ENCODE peak calls at places on chromosome 18, in seven cellular contexts. W, C, A, Q, R, P and O are unnamed samples.

GRCh38 chr18:9792565-9793226 is 84.6 kb downstream of the RAB31 start:
- DNase-seq in W (no peak), A (peak), P (peak), C (no peak), Q (no peak), R (peak), O (peak)

GRCh38 chr18:10166164-10166807 is 252.5 kb downstream of the VAPA start:
- DNase-seq in A (no peak), C (no peak), W (no peak), R (no peak), P (no peak), Q (no peak), O (no peak)

GRCh38 chr18:70411886-70412443 is 123.1 kb downstream of the SOCS6 start:
- DNase-seq in C (no peak), R (no peak), Q (no peak), P (no peak), W (peak), A (peak), O (no peak)

GRCh38 chr18:11909597-11910026 is 1.5 kb upstream of the MPPE1 start:
- DNase-seq in Q (peak), W (peak), P (no peak), A (peak), C (no peak), R (no peak), O (no peak)

GRCh38 chr18:24726727-24727539 is 266.5 kb downstream of the HRH4 start:
- DNase-seq in P (peak), R (peak), W (peak), Q (peak), A (peak), C (peak), O (peak)

GRCh38 chr18:74632088-74632679 is 34.5 kb downstream of the ZNF407 start:
- DNase-seq in A (no peak), Q (no peak), R (no peak), C (no peak), P (no peak), W (no peak), O (no peak)

GRCh38 chr18:50866765-50867164 is 12.2 kb upstream of the ME2 start:
- DNase-seq in A (peak), W (no peak), R (no peak), C (no peak), P (peak), Q (no peak), O (peak)

GRCh38 chr18:77067315-77068061 is 65.1 kb downstream of the MBP start:
- DNase-seq in P (no peak), C (peak), Q (peak), W (peak), A (peak), R (peak), O (peak)

GRCh38 chr18:24763765-24764548 is 303.5 kb downstream of the HRH4 start:
- DNase-seq in C (no peak), Q (peak), R (no peak), P (no peak), W (peak), A (peak), O (no peak)

GRCh38 chr18:46675112-46675511 is 18.1 kb upstream of the LOXHD1 start:
- DNase-seq in C (no peak), P (no peak), W (peak), A (no peak), R (no peak), Q (no peak), O (no peak)

GRCh38 chr18:45521777-45522176 is 93.5 kb upstream of the SLC14A2 start:
- DNase-seq in P (no peak), W (no peak), A (no peak), R (no peak), Q (peak), C (no peak), O (no peak)

GRCh38 chr18:57353137-57353939 is 981 bp downstream of the ST8SIA3 start:
- DNase-seq in A (no peak), R (no peak), P (no peak), C (no peak), W (no peak), Q (no peak), O (no peak)

GRCh38 chr18:28657836-28658410 is 481.0 kb upstream of the CDH2 start:
- DNase-seq in C (no peak), Q (peak), W (peak), P (no peak), A (peak), R (no peak), O (no peak)

GRCh38 chr18:76380791-76381405 is 114.1 kb downstream of the ZNF516 start:
- DNase-seq in P (peak), Q (no peak), A (no peak), C (peak), W (peak), R (peak), O (peak)

DNA sequence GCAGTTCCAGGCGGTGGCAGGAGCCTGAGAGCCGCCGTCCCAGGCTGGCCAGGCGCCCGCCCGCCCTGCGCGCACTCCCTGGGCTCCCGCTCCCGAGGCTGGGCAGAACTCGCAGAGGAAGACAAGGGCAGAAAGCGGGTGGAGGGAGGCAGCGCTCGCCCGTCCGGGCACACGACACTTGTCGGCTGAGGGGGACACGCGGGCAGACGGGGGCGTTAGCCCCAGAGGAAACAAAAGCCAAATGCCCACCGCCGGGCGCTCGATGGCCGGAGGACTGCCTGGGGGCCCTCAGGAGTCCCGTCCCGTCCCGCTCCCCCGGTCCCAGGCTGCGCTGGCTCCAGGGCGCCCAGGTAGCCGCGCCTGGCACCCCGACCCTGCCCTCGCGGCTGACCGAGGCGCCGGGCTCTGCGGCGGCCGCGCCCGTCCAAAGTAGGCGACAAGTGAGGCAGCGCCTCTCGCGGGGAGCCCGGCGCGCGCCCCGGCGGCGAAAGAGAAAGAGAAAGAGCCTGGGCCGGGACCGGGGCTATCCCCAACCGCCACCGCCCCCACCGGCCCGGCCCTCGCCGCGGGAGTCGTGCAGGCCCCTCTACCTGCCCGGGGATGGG is 491 bp downstream of the L3MBTL4 start:
- DNase-seq in A (peak), W (peak), C (no peak), R (no peak), P (no peak), Q (peak), O (no peak)
- H3K27ac ChIP-seq in A (no peak), W (no peak), C (no peak), R (no peak), P (no peak), Q (no peak), O (no peak)

DNA sequence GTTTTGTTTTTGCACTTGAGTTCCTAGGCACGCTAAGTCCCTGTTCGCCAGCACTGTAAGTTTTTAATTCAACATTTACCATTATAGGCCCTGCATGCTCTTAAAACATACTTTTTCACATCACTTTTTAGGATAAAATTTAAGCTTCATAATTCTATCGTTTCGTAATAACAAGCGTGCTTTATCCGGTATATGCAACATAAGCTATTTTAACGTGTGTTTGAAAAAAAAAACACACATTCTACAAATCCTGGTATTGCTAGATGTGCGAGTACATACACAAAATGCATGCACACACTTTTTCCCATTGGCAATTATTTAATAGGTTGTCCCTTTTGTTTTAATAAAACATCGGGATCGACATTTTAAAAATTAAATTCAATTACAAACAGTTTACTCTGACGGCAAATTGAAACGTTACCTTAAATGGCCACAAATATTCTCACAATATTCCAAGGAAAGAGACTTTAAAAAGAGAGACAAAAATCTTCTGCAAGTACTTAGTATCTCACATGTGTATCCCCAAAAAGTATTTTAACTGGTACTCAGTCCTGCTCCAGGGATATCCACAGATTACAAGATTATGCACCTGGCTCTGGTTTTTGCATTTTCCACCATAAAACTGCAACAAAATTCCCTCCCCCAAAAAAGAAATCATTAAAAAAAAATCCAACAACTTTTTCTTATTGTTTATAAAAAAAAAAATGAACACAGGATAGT is 1.0 kb upstream of the TCF4 start:
- DNase-seq in Q (peak), A (peak), C (no peak), R (no peak), P (peak), W (peak), O (no peak)
- H2AFZ ChIP-seq in Q (peak), A (peak), C (no peak), R (peak), P (peak), W (no peak), O (no peak)

GRCh38 chr18:36131692-36132483 is 2.2 kb downstream of the ELP2 start:
- DNase-seq in C (no peak), R (no peak), P (no peak), A (no peak), Q (no peak), W (no peak), O (no peak)
- H3K4me2 ChIP-seq in C (peak), R (peak), P (peak), A (peak), Q (peak), W (no peak), O (peak)

DNA sequence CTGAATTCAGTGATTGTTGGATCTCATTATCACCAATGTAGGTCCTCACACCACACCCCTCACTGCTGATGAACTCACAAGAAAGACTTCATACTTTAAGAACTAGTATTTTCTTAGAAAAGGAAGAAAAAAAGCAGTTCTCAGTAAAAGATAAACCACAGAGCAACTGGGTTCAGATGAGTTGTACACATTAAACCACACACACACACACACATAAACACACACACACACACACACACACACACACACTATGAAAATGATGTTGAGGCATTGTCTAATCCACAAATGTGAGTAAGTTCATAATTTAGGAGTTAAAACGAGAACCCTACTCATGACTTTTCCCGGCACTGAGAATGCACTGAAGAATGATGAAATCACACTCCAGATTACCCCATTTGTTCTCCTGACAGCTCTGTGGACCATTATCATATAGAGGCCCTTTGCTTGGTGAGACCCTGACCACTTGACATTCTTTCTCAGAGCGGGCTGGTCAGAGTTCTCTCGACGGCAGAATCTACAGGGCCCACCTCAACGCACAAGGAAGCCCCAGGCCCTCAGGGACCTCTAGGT is 106.2 kb downstream of the BCL2 start:
- DNase-seq in R (peak), W (peak), Q (no peak), A (no peak), P (no peak), C (no peak), O (no peak)
- H3K27ac ChIP-seq in R (peak), W (no peak), Q (no peak), A (no peak), P (no peak), C (no peak), O (peak)

GRCh38 chr18:48682768-48683167 is 143.9 kb downstream of the CTIF start:
- DNase-seq in Q (no peak), P (no peak), R (no peak), C (no peak), W (no peak), A (no peak), O (no peak)

GRCh38 chr18:48679236-48679635 is 140.4 kb downstream of the CTIF start:
- DNase-seq in P (no peak), W (no peak), C (no peak), Q (no peak), R (peak), A (no peak), O (no peak)

GRCh38 chr18:48683197-48683596 is 144.4 kb downstream of the CTIF start:
- DNase-seq in C (no peak), P (no peak), W (no peak), R (no peak), Q (no peak), A (no peak), O (no peak)

GRCh38 chr18:48680339-48680738 is 141.5 kb downstream of the CTIF start:
- DNase-seq in R (no peak), P (no peak), W (no peak), A (no peak), Q (no peak), C (no peak), O (no peak)

DNA sequence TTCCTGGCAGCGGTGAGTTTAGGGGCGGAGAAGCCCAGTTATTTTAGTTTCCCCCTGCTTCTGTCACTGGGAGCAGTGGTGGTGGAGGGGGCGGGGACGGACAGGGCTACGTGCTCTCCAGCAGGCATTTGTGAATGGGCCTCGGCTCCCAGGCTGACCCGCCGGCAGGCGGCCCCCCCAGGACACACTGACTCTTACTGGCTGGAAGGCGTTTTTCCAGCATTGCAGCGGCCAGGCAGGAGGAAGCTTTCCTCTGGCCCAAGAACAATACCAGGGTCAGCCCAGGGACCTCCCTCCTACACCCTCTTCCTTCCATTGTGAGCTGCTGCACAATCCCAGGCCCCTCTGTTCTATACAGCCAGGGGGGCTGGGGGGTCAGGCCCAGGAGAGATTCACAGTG is 142.0 kb downstream of the CTIF start:
- DNase-seq in P (no peak), R (no peak), W (no peak), C (no peak), Q (no peak), A (no peak), O (no peak)
- H2AFZ ChIP-seq in P (no peak), R (no peak), W (no peak), C (no peak), Q (no peak), A (no peak), O (no peak)

DNA sequence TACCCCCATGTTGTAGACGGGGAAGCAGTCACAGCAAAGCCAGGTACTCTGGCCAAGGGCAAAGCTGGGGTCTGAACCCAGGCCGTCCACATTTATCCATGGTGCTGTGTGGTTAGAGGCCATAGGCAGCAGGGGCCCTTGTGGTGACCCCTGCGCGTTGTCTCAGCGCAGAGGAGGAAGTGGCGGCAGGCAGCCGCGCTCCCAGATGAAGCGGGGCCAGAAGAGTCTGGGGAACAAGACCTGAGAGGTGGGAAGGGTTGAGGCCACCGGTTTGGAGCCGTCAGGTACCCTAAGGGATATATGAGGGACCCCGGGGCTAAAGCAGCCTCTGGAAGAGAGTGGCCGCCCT is 770 bp downstream of the ZNF396 start:
- DNase-seq in C (no peak), P (no peak), R (no peak), Q (no peak), A (no peak), W (peak), O (peak)
- H3K4me2 ChIP-seq in C (peak), P (peak), R (peak), Q (peak), A (peak), W (peak), O (peak)

GRCh38 chr18:22828171-22828570 is 105.0 kb upstream of the RBBP8 start:
- DNase-seq in C (no peak), Q (peak), R (no peak), P (no peak), W (no peak), A (peak), O (no peak)
- H3K27ac ChIP-seq in C (peak), Q (peak), R (no peak), P (no peak), W (no peak), A (peak), O (no peak)

GRCh38 chr18:72555101-72555500 is 11.0 kb upstream of the CBLN2 start:
- DNase-seq in R (no peak), A (no peak), C (no peak), P (no peak), Q (no peak), W (no peak), O (no peak)
- H2AFZ ChIP-seq in R (no peak), A (no peak), C (no peak), P (no peak), Q (no peak), W (no peak), O (no peak)

GRCh38 chr18:68796936-68797690 is 767 bp upstream of the CCDC102B start:
- DNase-seq in C (no peak), Q (no peak), W (peak), R (no peak), A (peak), P (no peak), O (no peak)

GRCh38 chr18:68800075-68800474 is 2.2 kb downstream of the CCDC102B start:
- DNase-seq in W (no peak), R (no peak), C (no peak), P (no peak), Q (no peak), A (no peak), O (no peak)

GRCh38 chr18:68803371-68803770 is 5.5 kb downstream of the CCDC102B start:
- DNase-seq in C (no peak), W (peak), R (no peak), P (no peak), Q (no peak), A (no peak), O (no peak)

DNA sequence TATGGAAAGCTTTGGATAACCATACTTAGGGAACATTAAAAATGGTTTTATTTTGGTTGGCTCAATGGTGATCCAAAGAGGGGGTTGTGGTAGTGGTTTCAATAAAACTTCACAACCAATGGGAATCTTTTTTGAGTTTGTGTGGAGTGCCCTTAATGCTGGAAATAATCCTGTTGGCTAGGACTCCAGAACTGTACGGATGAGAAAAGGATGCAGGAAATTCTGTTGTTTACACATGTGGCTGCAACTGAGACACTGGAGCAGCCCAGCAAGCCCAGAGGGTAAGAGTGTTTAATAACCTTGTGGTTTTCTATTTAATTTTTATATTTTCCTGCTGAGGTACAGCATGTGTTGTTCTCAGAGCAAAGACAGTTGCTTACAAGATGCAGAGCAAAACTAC is at the start of gene CCDC102B:
- DNase-seq in R (no peak), Q (no peak), A (peak), P (no peak), C (no peak), W (peak), O (no peak)
- H3K4me2 ChIP-seq in R (no peak), Q (no peak), A (peak), P (no peak), C (no peak), W (peak), O (no peak)

DNA sequence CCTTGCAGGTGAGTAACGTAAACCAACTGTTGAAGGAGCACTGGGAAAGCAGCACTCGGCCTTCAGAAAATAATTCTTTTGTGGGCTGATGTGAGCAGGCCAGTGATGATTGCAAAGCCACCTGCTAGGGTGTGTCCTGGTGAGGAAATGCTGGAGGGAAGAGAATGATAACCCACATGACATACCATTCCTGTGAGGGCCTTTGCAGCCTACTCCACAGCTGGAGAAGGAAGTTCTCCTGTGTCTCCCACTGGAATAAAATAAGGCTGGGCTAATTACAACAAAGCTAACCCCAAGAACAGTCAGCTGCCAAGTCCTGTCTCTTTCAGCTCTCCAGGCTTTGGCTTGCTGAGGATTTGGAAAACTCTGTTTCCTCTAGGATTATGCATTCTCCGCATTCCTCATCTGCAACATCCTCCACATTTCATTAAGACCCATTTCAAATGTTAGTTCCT is 16.7 kb upstream of the DSG1 start:
- DNase-seq in R (no peak), A (no peak), W (no peak), Q (peak), P (no peak), C (no peak), O (no peak)
- H3K27ac ChIP-seq in R (no peak), A (no peak), W (no peak), Q (no peak), P (no peak), C (no peak), O (no peak)